ENCODE peak calls at places on chromosomes 4 and X, in eight cellular contexts. W is heart right ventricle, H is RWPE1, I is GM06990, O is BE2C, F is CD14-positive monocyte, M is tibial artery, Z is colonic mucosa. B is an unnamed sample.

GRCh38 chr4:90979551-90979950 is 852.4 kb downstream of the CCSER1 start:
- DNase-seq in W (no peak), I (no peak), M (no peak), F (no peak), Z (no peak), H (no peak), O (no peak), B (no peak)

GRCh38 chrX:106718709-106719108 is 7.8 kb upstream of the RNF128 start:
- DNase-seq in F (no peak), M (no peak), Z (no peak), W (no peak), O (no peak), H (no peak), I (no peak), B (no peak)

GRCh38 chrX:71183341-71183740 is 38.7 kb downstream of the NLGN3 start:
- DNase-seq in M (no peak), W (no peak), F (no peak), O (no peak), I (no peak), Z (no peak), H (no peak), B (no peak)

GRCh38 chr4:159016527-159017137 is 86.2 kb upstream of the RAPGEF2 start:
- DNase-seq in M (no peak), H (no peak), O (no peak), I (peak; percentile 4), Z (no peak), W (no peak), F (no peak), B (peak; percentile 55)

GRCh38 chrX:128816919-128817318 is 706.4 kb downstream of the SMARCA1 start:
- DNase-seq in M (no peak), H (no peak), F (no peak), Z (no peak), O (no peak), W (no peak), I (no peak), B (no peak)

GRCh38 chr4:56424697-56425514 is 10.5 kb downstream of the PPAT start:
- DNase-seq in H (peak; percentile 18), W (no peak), I (no peak), Z (peak; percentile 44), O (peak; percentile 22), M (no peak), F (no peak), B (peak; percentile 32)

GRCh38 chr4:8114456-8115202 is 44.0 kb downstream of the ABLIM2 start:
- DNase-seq in Z (peak; percentile 62), I (no peak), M (no peak), F (peak; percentile 40), H (no peak), O (no peak), W (no peak), B (no peak)

GRCh38 chr4:85707591-85707990 is 232.6 kb downstream of the ARHGAP24 start:
- DNase-seq in F (no peak), M (no peak), Z (no peak), O (no peak), W (no peak), H (no peak), I (peak; percentile 56), B (peak; percentile 24)

GRCh38 chr4:113179996-113180395 is 130.5 kb downstream of the ANK2 start:
- DNase-seq in O (no peak), F (no peak), Z (no peak), I (no peak), W (no peak), H (no peak), M (no peak), B (no peak)

GRCh38 chrX:45400380-45400779 is 199.7 kb upstream of the DIPK2B start:
- DNase-seq in M (no peak), F (no peak), W (no peak), H (no peak), O (no peak), Z (no peak), I (no peak), B (no peak)

GRCh38 chrX:31353095-31353494 is 281.3 kb upstream of the FTHL17 start:
- DNase-seq in I (no peak), O (no peak), W (no peak), H (peak; percentile 59), F (no peak), Z (no peak), M (no peak), B (no peak)

GRCh38 chr4:68218044-68218443 is 27.4 kb downstream of the TMPRSS11B start:
- DNase-seq in I (no peak), W (no peak), H (no peak), M (no peak), F (no peak), O (no peak), Z (no peak), B (no peak)

GRCh38 chrX:22338740-22339139 is 66.0 kb downstream of the CBLL2 start:
- DNase-seq in F (no peak), I (no peak), H (no peak), W (no peak), Z (no peak), O (no peak), M (no peak), B (no peak)

GRCh38 chr4:145934434-145935047 is 4.1 kb downstream of the ZNF827 start:
- DNase-seq in M (no peak), F (no peak), Z (no peak), W (no peak), O (no peak), I (no peak), H (no peak), B (no peak)

GRCh38 chr4:71732706-71733105 is 51.2 kb downstream of the GC start:
- DNase-seq in M (no peak), I (no peak), O (no peak), W (no peak), H (peak; percentile 17), F (no peak), Z (no peak), B (no peak)

GRCh38 chrX:30312858-30313257 is 3.7 kb upstream of the NR0B1 start:
- DNase-seq in Z (no peak), M (no peak), I (no peak), H (no peak), O (no peak), W (no peak), F (no peak), B (no peak)

GRCh38 chr4:54473077-54473545 is 184.6 kb upstream of the KIT start:
- DNase-seq in W (no peak), O (no peak), M (no peak), Z (no peak), F (no peak), H (no peak), I (no peak), B (no peak)

GRCh38 chr4:123659262-123659661 is 262.7 kb downstream of the SPRY1 start:
- DNase-seq in Z (no peak), I (no peak), F (no peak), O (no peak), W (no peak), H (no peak), M (no peak), B (no peak)

GRCh38 chr4:123661080-123661737 is 264.6 kb downstream of the SPRY1 start:
- DNase-seq in W (no peak), O (no peak), Z (no peak), M (no peak), F (no peak), I (no peak), H (peak; percentile 37), B (no peak)

GRCh38 chr4:123662827-123663226 is 266.2 kb downstream of the SPRY1 start:
- DNase-seq in W (no peak), O (no peak), M (no peak), F (no peak), H (no peak), I (no peak), Z (no peak), B (no peak)

DNA sequence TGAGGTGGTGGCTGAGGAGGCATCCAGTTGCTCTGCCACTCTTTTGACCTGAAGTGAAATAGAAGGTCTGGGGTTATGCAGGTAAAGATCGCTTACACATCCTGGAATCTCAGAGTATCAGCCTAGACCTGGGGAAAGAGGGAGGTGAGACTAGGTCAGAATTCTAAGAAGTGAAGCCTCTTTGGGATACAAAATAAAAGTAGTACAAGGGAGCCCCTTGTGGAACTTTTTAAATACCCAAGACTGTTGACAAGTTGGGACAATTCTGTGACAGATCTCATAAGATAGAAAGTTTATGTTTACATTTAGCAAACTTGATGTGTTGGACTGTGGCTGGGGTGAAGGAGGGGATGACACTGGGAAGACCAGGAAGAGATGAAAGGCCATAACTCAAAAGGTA is 263.2 kb downstream of the SPRY1 start:
- DNase-seq in F (no peak), O (no peak), Z (no peak), W (no peak), I (no peak), H (no peak), M (no peak), B (no peak)
- TF ChIP-seq CTCF in F (peak; percentile 48), O (no peak), Z (peak; percentile 17), W (peak; percentile 35), I (peak; percentile 38), H (peak; percentile 43), M (peak; percentile 22), B (no peak)

GRCh38 chrX:12378706-12379105 is 240.4 kb downstream of the FRMPD4 start:
- DNase-seq in Z (no peak), I (no peak), H (no peak), F (no peak), O (no peak), W (no peak), M (no peak), B (no peak)

GRCh38 chrX:12378263-12378662 is 240.0 kb downstream of the FRMPD4 start:
- DNase-seq in W (no peak), O (no peak), Z (no peak), M (no peak), H (no peak), F (no peak), I (no peak), B (no peak)

GRCh38 chrX:12379666-12380065 is 241.4 kb downstream of the FRMPD4 start:
- DNase-seq in Z (no peak), I (no peak), M (no peak), W (no peak), F (no peak), O (no peak), H (no peak), B (no peak)

GRCh38 chrX:12383196-12383595 is 244.9 kb downstream of the FRMPD4 start:
- DNase-seq in O (no peak), Z (no peak), F (no peak), W (no peak), I (no peak), M (no peak), H (no peak), B (no peak)
- TF ChIP-seq CTCF in O (peak; percentile 5), Z (no peak), F (no peak), W (peak; percentile 26), I (peak; percentile 59), M (no peak), H (no peak), B (no peak)

DNA sequence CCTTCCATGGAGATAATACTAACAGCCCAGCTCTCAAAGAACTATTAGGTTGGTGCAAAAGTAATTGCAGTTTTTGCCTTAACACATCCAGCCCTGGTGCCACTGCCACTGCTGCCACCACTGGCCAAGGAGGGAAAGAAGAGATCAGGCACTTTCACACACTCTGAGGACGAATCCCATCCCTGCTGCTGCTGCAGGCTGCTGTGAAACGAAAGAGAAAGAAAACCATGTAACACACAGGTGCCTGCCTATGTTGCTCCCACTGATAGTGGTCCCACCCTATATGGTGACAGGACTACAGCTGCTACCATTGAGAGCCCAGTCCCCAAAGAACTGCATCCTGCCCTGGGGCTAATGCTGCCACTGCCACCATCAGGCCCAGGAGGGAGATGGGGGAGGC is 35.1 kb downstream of the TMLHE start:
- DNase-seq in F (no peak), I (peak; percentile 7), Z (no peak), W (no peak), H (no peak), O (no peak), M (no peak), B (no peak)
- TF ChIP-seq CTCF in F (no peak), I (no peak), Z (no peak), W (no peak), H (no peak), O (no peak), M (no peak), B (no peak)

GRCh38 chr4:102715057-102715456 is 45.7 kb downstream of the MANBA start:
- DNase-seq in H (no peak), M (no peak), O (no peak), I (no peak), W (no peak), Z (no peak), F (no peak), B (no peak)
- TF ChIP-seq CTCF in H (no peak), M (no peak), O (peak; percentile 18), I (peak; percentile 31), W (peak; percentile 16), Z (no peak), F (no peak), B (no peak)

B was measured in GM13976.